ENCODE peak calls at places on chromosome 12, in nine cellular contexts. One of them, this sample, is unnamed.

GRCh38 chr12:125065753-125066570 is 727 bp downstream of the AACS start:
- DNase-seq in upper lobe of left lung: no peak
- DNase-seq in myocyte: no peak
- DNase-seq in NCI-H2081: no peak
- DNase-seq in stimulated activated CD4-positive, alpha-beta T cell treated with anti-CD3 and anti-CD28 coated beads, Interleukin-1b, Interleukin-23, amount 100 ng/mL, for 1 hour: no peak
- DNase-seq in aorta: no peak
- DNase-seq in activated CD4-positive, CD25-positive, alpha-beta regulatory T cell: no peak
- DNase-seq in putamen: no peak
- DNase-seq in body of pancreas: no peak
- DNase-seq in this sample: no peak

GRCh38 chr12:82996168-82996812 is 309.6 kb downstream of the TMTC2 start:
- DNase-seq in upper lobe of left lung: no peak
- DNase-seq in myocyte: no peak
- DNase-seq in NCI-H2081: peak; percentile 56
- DNase-seq in stimulated activated CD4-positive, alpha-beta T cell treated with anti-CD3 and anti-CD28 coated beads, Interleukin-1b, Interleukin-23, amount 100 ng/mL, for 1 hour: no peak
- DNase-seq in aorta: no peak
- DNase-seq in activated CD4-positive, CD25-positive, alpha-beta regulatory T cell: no peak
- DNase-seq in putamen: no peak
- DNase-seq in body of pancreas: peak; percentile 54
- DNase-seq in this sample: no peak

GRCh38 chr12:95318071-95318545 is 100.5 kb downstream of the VEZT start:
- DNase-seq in upper lobe of left lung: no peak
- DNase-seq in myocyte: no peak
- DNase-seq in NCI-H2081: peak; percentile 71
- DNase-seq in stimulated activated CD4-positive, alpha-beta T cell treated with anti-CD3 and anti-CD28 coated beads, Interleukin-1b, Interleukin-23, amount 100 ng/mL, for 1 hour: no peak
- DNase-seq in aorta: no peak
- DNase-seq in activated CD4-positive, CD25-positive, alpha-beta regulatory T cell: no peak
- DNase-seq in putamen: no peak
- DNase-seq in body of pancreas: no peak
- DNase-seq in this sample: no peak

GRCh38 chr12:81381951-81382350 is 304.1 kb downstream of the ACSS3 start:
- DNase-seq in upper lobe of left lung: no peak
- DNase-seq in myocyte: no peak
- DNase-seq in NCI-H2081: peak; percentile 11
- DNase-seq in stimulated activated CD4-positive, alpha-beta T cell treated with anti-CD3 and anti-CD28 coated beads, Interleukin-1b, Interleukin-23, amount 100 ng/mL, for 1 hour: no peak
- DNase-seq in aorta: no peak
- DNase-seq in activated CD4-positive, CD25-positive, alpha-beta regulatory T cell: no peak
- DNase-seq in putamen: no peak
- DNase-seq in body of pancreas: no peak
- DNase-seq in this sample: no peak

GRCh38 chr12:4402996-4403395 is 23.5 kb upstream of the FGF23 start:
- DNase-seq in upper lobe of left lung: no peak
- DNase-seq in myocyte: no peak
- DNase-seq in NCI-H2081: no peak
- DNase-seq in stimulated activated CD4-positive, alpha-beta T cell treated with anti-CD3 and anti-CD28 coated beads, Interleukin-1b, Interleukin-23, amount 100 ng/mL, for 1 hour: no peak
- DNase-seq in aorta: no peak
- DNase-seq in activated CD4-positive, CD25-positive, alpha-beta regulatory T cell: no peak
- DNase-seq in putamen: no peak
- DNase-seq in body of pancreas: no peak
- DNase-seq in this sample: no peak

GRCh38 chr12:62915130-62915529 is 19.8 kb downstream of the PPM1H start:
- DNase-seq in upper lobe of left lung: peak; percentile 24
- DNase-seq in myocyte: no peak
- DNase-seq in NCI-H2081: no peak
- DNase-seq in stimulated activated CD4-positive, alpha-beta T cell treated with anti-CD3 and anti-CD28 coated beads, Interleukin-1b, Interleukin-23, amount 100 ng/mL, for 1 hour: no peak
- DNase-seq in aorta: no peak
- DNase-seq in activated CD4-positive, CD25-positive, alpha-beta regulatory T cell: no peak
- DNase-seq in putamen: no peak
- DNase-seq in body of pancreas: no peak
- DNase-seq in this sample: no peak

GRCh38 chr12:47408171-47408871 is 297.5 kb downstream of the RPAP3 start:
- DNase-seq in upper lobe of left lung: no peak
- DNase-seq in myocyte: no peak
- DNase-seq in NCI-H2081: peak; percentile 42
- DNase-seq in stimulated activated CD4-positive, alpha-beta T cell treated with anti-CD3 and anti-CD28 coated beads, Interleukin-1b, Interleukin-23, amount 100 ng/mL, for 1 hour: no peak
- DNase-seq in aorta: no peak
- DNase-seq in activated CD4-positive, CD25-positive, alpha-beta regulatory T cell: no peak
- DNase-seq in putamen: no peak
- DNase-seq in body of pancreas: no peak
- DNase-seq in this sample: peak; percentile 17

GRCh38 chr12:19474147-19474546 is 34.9 kb downstream of the AEBP2 start:
- DNase-seq in upper lobe of left lung: no peak
- DNase-seq in myocyte: no peak
- DNase-seq in NCI-H2081: no peak
- DNase-seq in stimulated activated CD4-positive, alpha-beta T cell treated with anti-CD3 and anti-CD28 coated beads, Interleukin-1b, Interleukin-23, amount 100 ng/mL, for 1 hour: no peak
- DNase-seq in aorta: no peak
- DNase-seq in activated CD4-positive, CD25-positive, alpha-beta regulatory T cell: no peak
- DNase-seq in putamen: no peak
- DNase-seq in body of pancreas: no peak
- DNase-seq in this sample: no peak

GRCh38 chr12:109558374-109559199 is 14.7 kb downstream of the MMAB start:
- DNase-seq in upper lobe of left lung: peak; percentile 71
- DNase-seq in myocyte: no peak
- DNase-seq in NCI-H2081: no peak
- DNase-seq in stimulated activated CD4-positive, alpha-beta T cell treated with anti-CD3 and anti-CD28 coated beads, Interleukin-1b, Interleukin-23, amount 100 ng/mL, for 1 hour: no peak
- DNase-seq in aorta: peak; percentile 65
- DNase-seq in activated CD4-positive, CD25-positive, alpha-beta regulatory T cell: no peak
- DNase-seq in putamen: no peak
- DNase-seq in body of pancreas: no peak
- DNase-seq in this sample: no peak

GRCh38 chr12:68932123-68932700 is 759 bp downstream of the CPM start:
- DNase-seq in upper lobe of left lung: no peak
- DNase-seq in myocyte: no peak
- DNase-seq in NCI-H2081: peak; percentile 5
- DNase-seq in stimulated activated CD4-positive, alpha-beta T cell treated with anti-CD3 and anti-CD28 coated beads, Interleukin-1b, Interleukin-23, amount 100 ng/mL, for 1 hour: no peak
- DNase-seq in aorta: no peak
- DNase-seq in activated CD4-positive, CD25-positive, alpha-beta regulatory T cell: no peak
- DNase-seq in putamen: peak; percentile 30
- DNase-seq in body of pancreas: peak; percentile 17
- DNase-seq in this sample: no peak

GRCh38 chr12:122928891-122929538 is 33.1 kb upstream of the VPS37B start:
- DNase-seq in upper lobe of left lung: no peak
- DNase-seq in myocyte: no peak
- DNase-seq in NCI-H2081: no peak
- DNase-seq in stimulated activated CD4-positive, alpha-beta T cell treated with anti-CD3 and anti-CD28 coated beads, Interleukin-1b, Interleukin-23, amount 100 ng/mL, for 1 hour: no peak
- DNase-seq in aorta: no peak
- DNase-seq in activated CD4-positive, CD25-positive, alpha-beta regulatory T cell: no peak
- DNase-seq in putamen: no peak
- DNase-seq in body of pancreas: no peak
- DNase-seq in this sample: no peak

GRCh38 chr12:43930032-43930431 is 94.2 kb downstream of the TMEM117 start:
- DNase-seq in upper lobe of left lung: no peak
- DNase-seq in myocyte: no peak
- DNase-seq in NCI-H2081: no peak
- DNase-seq in stimulated activated CD4-positive, alpha-beta T cell treated with anti-CD3 and anti-CD28 coated beads, Interleukin-1b, Interleukin-23, amount 100 ng/mL, for 1 hour: no peak
- DNase-seq in aorta: no peak
- DNase-seq in activated CD4-positive, CD25-positive, alpha-beta regulatory T cell: no peak
- DNase-seq in putamen: no peak
- DNase-seq in body of pancreas: no peak
- DNase-seq in this sample: no peak

GRCh38 chr12:54988402-54989054 is 4.0 kb upstream of the TESPA1 start:
- DNase-seq in upper lobe of left lung: peak; percentile 54
- DNase-seq in myocyte: peak; percentile 71
- DNase-seq in NCI-H2081: peak; percentile 10
- DNase-seq in stimulated activated CD4-positive, alpha-beta T cell treated with anti-CD3 and anti-CD28 coated beads, Interleukin-1b, Interleukin-23, amount 100 ng/mL, for 1 hour: no peak
- DNase-seq in aorta: peak; percentile 81
- DNase-seq in activated CD4-positive, CD25-positive, alpha-beta regulatory T cell: no peak
- DNase-seq in putamen: peak; percentile 92
- DNase-seq in body of pancreas: peak; percentile 68
- DNase-seq in this sample: peak; percentile 46

GRCh38 chr12:68913682-68914081 is 19.3 kb downstream of the CPM start:
- DNase-seq in upper lobe of left lung: no peak
- DNase-seq in myocyte: peak; percentile 41
- DNase-seq in NCI-H2081: no peak
- DNase-seq in stimulated activated CD4-positive, alpha-beta T cell treated with anti-CD3 and anti-CD28 coated beads, Interleukin-1b, Interleukin-23, amount 100 ng/mL, for 1 hour: no peak
- DNase-seq in aorta: no peak
- DNase-seq in activated CD4-positive, CD25-positive, alpha-beta regulatory T cell: no peak
- DNase-seq in putamen: no peak
- DNase-seq in body of pancreas: no peak
- DNase-seq in this sample: no peak

GRCh38 chr12:105948331-105948730 is 190.4 kb downstream of the NUAK1 start:
- DNase-seq in upper lobe of left lung: no peak
- DNase-seq in myocyte: peak; percentile 61
- DNase-seq in NCI-H2081: peak; percentile 41
- DNase-seq in stimulated activated CD4-positive, alpha-beta T cell treated with anti-CD3 and anti-CD28 coated beads, Interleukin-1b, Interleukin-23, amount 100 ng/mL, for 1 hour: no peak
- DNase-seq in aorta: no peak
- DNase-seq in activated CD4-positive, CD25-positive, alpha-beta regulatory T cell: no peak
- DNase-seq in putamen: no peak
- DNase-seq in body of pancreas: no peak
- DNase-seq in this sample: no peak

GRCh38 chr12:105567061-105567460 is 236.6 kb downstream of the C12orf75 start:
- DNase-seq in upper lobe of left lung: no peak
- DNase-seq in myocyte: no peak
- DNase-seq in NCI-H2081: no peak
- DNase-seq in stimulated activated CD4-positive, alpha-beta T cell treated with anti-CD3 and anti-CD28 coated beads, Interleukin-1b, Interleukin-23, amount 100 ng/mL, for 1 hour: no peak
- DNase-seq in aorta: no peak
- DNase-seq in activated CD4-positive, CD25-positive, alpha-beta regulatory T cell: no peak
- DNase-seq in putamen: no peak
- DNase-seq in body of pancreas: no peak
- DNase-seq in this sample: no peak

GRCh38 chr12:6106208-6106607 is 18.3 kb downstream of the VWF start:
- DNase-seq in upper lobe of left lung: no peak
- DNase-seq in myocyte: no peak
- DNase-seq in NCI-H2081: no peak
- DNase-seq in stimulated activated CD4-positive, alpha-beta T cell treated with anti-CD3 and anti-CD28 coated beads, Interleukin-1b, Interleukin-23, amount 100 ng/mL, for 1 hour: no peak
- DNase-seq in aorta: no peak
- DNase-seq in activated CD4-positive, CD25-positive, alpha-beta regulatory T cell: no peak
- DNase-seq in putamen: no peak
- DNase-seq in body of pancreas: no peak
- DNase-seq in this sample: no peak

GRCh38 chr12:109192358-109192757 is 76.0 kb downstream of the ACACB start:
- DNase-seq in upper lobe of left lung: no peak
- DNase-seq in myocyte: peak; percentile 79
- DNase-seq in NCI-H2081: no peak
- DNase-seq in stimulated activated CD4-positive, alpha-beta T cell treated with anti-CD3 and anti-CD28 coated beads, Interleukin-1b, Interleukin-23, amount 100 ng/mL, for 1 hour: no peak
- DNase-seq in aorta: no peak
- DNase-seq in activated CD4-positive, CD25-positive, alpha-beta regulatory T cell: no peak
- DNase-seq in putamen: no peak
- DNase-seq in body of pancreas: no peak
- DNase-seq in this sample: no peak

GRCh38 chr12:132803883-132804282 is 24.8 kb downstream of the GOLGA3 start:
- DNase-seq in upper lobe of left lung: peak; percentile 79
- DNase-seq in myocyte: no peak
- DNase-seq in NCI-H2081: no peak
- DNase-seq in stimulated activated CD4-positive, alpha-beta T cell treated with anti-CD3 and anti-CD28 coated beads, Interleukin-1b, Interleukin-23, amount 100 ng/mL, for 1 hour: no peak
- DNase-seq in aorta: no peak
- DNase-seq in activated CD4-positive, CD25-positive, alpha-beta regulatory T cell: no peak
- DNase-seq in putamen: no peak
- DNase-seq in body of pancreas: no peak
- DNase-seq in this sample: no peak

GRCh38 chr12:121086896-121087295 is 45.8 kb upstream of the P2RX7 start:
- DNase-seq in upper lobe of left lung: no peak
- DNase-seq in myocyte: no peak
- DNase-seq in NCI-H2081: no peak
- DNase-seq in stimulated activated CD4-positive, alpha-beta T cell treated with anti-CD3 and anti-CD28 coated beads, Interleukin-1b, Interleukin-23, amount 100 ng/mL, for 1 hour: no peak
- DNase-seq in aorta: no peak
- DNase-seq in activated CD4-positive, CD25-positive, alpha-beta regulatory T cell: no peak
- DNase-seq in putamen: no peak
- DNase-seq in body of pancreas: no peak
- DNase-seq in this sample: no peak

GRCh38 chr12:49921936-49922335 is 18.2 kb upstream of the FAIM2 start:
- DNase-seq in upper lobe of left lung: no peak
- DNase-seq in myocyte: no peak
- DNase-seq in NCI-H2081: no peak
- DNase-seq in stimulated activated CD4-positive, alpha-beta T cell treated with anti-CD3 and anti-CD28 coated beads, Interleukin-1b, Interleukin-23, amount 100 ng/mL, for 1 hour: no peak
- DNase-seq in aorta: peak; percentile 49
- DNase-seq in activated CD4-positive, CD25-positive, alpha-beta regulatory T cell: no peak
- DNase-seq in putamen: no peak
- DNase-seq in body of pancreas: peak; percentile 11
- DNase-seq in this sample: no peak

GRCh38 chr12:7374423-7375144 is 69.4 kb downstream of the CD163L1 start:
- DNase-seq in upper lobe of left lung: peak; percentile 45
- DNase-seq in myocyte: peak; percentile 78
- DNase-seq in NCI-H2081: no peak
- DNase-seq in stimulated activated CD4-positive, alpha-beta T cell treated with anti-CD3 and anti-CD28 coated beads, Interleukin-1b, Interleukin-23, amount 100 ng/mL, for 1 hour: no peak
- DNase-seq in aorta: peak; percentile 74
- DNase-seq in activated CD4-positive, CD25-positive, alpha-beta regulatory T cell: no peak
- DNase-seq in putamen: no peak
- DNase-seq in body of pancreas: peak; percentile 39
- DNase-seq in this sample: peak; percentile 29

GRCh38 chr12:105555556-105555973 is 225.1 kb downstream of the C12orf75 start:
- DNase-seq in upper lobe of left lung: peak; percentile 20
- DNase-seq in myocyte: no peak
- DNase-seq in NCI-H2081: no peak
- DNase-seq in stimulated activated CD4-positive, alpha-beta T cell treated with anti-CD3 and anti-CD28 coated beads, Interleukin-1b, Interleukin-23, amount 100 ng/mL, for 1 hour: no peak
- DNase-seq in aorta: no peak
- DNase-seq in activated CD4-positive, CD25-positive, alpha-beta regulatory T cell: no peak
- DNase-seq in putamen: no peak
- DNase-seq in body of pancreas: peak; percentile 35
- DNase-seq in this sample: peak; percentile 65

GRCh38 chr12:111393700-111394275 is 11.9 kb upstream of the SH2B3 start:
- DNase-seq in upper lobe of left lung: peak; percentile 57
- DNase-seq in myocyte: no peak
- DNase-seq in NCI-H2081: no peak
- DNase-seq in stimulated activated CD4-positive, alpha-beta T cell treated with anti-CD3 and anti-CD28 coated beads, Interleukin-1b, Interleukin-23, amount 100 ng/mL, for 1 hour: no peak
- DNase-seq in aorta: no peak
- DNase-seq in activated CD4-positive, CD25-positive, alpha-beta regulatory T cell: no peak
- DNase-seq in putamen: no peak
- DNase-seq in body of pancreas: no peak
- DNase-seq in this sample: no peak

GRCh38 chr12:104930388-104931326 is 27.4 kb downstream of the SLC41A2 start:
- DNase-seq in upper lobe of left lung: no peak
- DNase-seq in myocyte: no peak
- DNase-seq in NCI-H2081: no peak
- DNase-seq in stimulated activated CD4-positive, alpha-beta T cell treated with anti-CD3 and anti-CD28 coated beads, Interleukin-1b, Interleukin-23, amount 100 ng/mL, for 1 hour: no peak
- DNase-seq in aorta: no peak
- DNase-seq in activated CD4-positive, CD25-positive, alpha-beta regulatory T cell: no peak
- DNase-seq in putamen: no peak
- DNase-seq in body of pancreas: no peak
- DNase-seq in this sample: no peak

GRCh38 chr12:94458882-94459772 is 540 bp downstream of the CEP83 start:
- DNase-seq in upper lobe of left lung: no peak
- DNase-seq in myocyte: no peak
- DNase-seq in NCI-H2081: peak; percentile 23
- DNase-seq in stimulated activated CD4-positive, alpha-beta T cell treated with anti-CD3 and anti-CD28 coated beads, Interleukin-1b, Interleukin-23, amount 100 ng/mL, for 1 hour: no peak
- DNase-seq in aorta: no peak
- DNase-seq in activated CD4-positive, CD25-positive, alpha-beta regulatory T cell: no peak
- DNase-seq in putamen: no peak
- DNase-seq in body of pancreas: no peak
- DNase-seq in this sample: peak; percentile 21

GRCh38 chr12:112066566-112066965 is 42.0 kb downstream of the NAA25 start:
- DNase-seq in upper lobe of left lung: no peak
- DNase-seq in myocyte: no peak
- DNase-seq in NCI-H2081: no peak
- DNase-seq in stimulated activated CD4-positive, alpha-beta T cell treated with anti-CD3 and anti-CD28 coated beads, Interleukin-1b, Interleukin-23, amount 100 ng/mL, for 1 hour: no peak
- DNase-seq in aorta: no peak
- DNase-seq in activated CD4-positive, CD25-positive, alpha-beta regulatory T cell: no peak
- DNase-seq in putamen: no peak
- DNase-seq in body of pancreas: no peak
- DNase-seq in this sample: no peak

GRCh38 chr12:81146228-81147225 is 68.6 kb downstream of the ACSS3 start:
- DNase-seq in upper lobe of left lung: no peak
- DNase-seq in myocyte: no peak
- DNase-seq in NCI-H2081: no peak
- DNase-seq in stimulated activated CD4-positive, alpha-beta T cell treated with anti-CD3 and anti-CD28 coated beads, Interleukin-1b, Interleukin-23, amount 100 ng/mL, for 1 hour: no peak
- DNase-seq in aorta: no peak
- DNase-seq in activated CD4-positive, CD25-positive, alpha-beta regulatory T cell: no peak
- DNase-seq in putamen: no peak
- DNase-seq in body of pancreas: no peak
- DNase-seq in this sample: no peak

GRCh38 chr12:93381183-93381975 is 3.7 kb downstream of the NUDT4 start:
- DNase-seq in upper lobe of left lung: no peak
- DNase-seq in myocyte: no peak
- DNase-seq in NCI-H2081: peak; percentile 22
- DNase-seq in stimulated activated CD4-positive, alpha-beta T cell treated with anti-CD3 and anti-CD28 coated beads, Interleukin-1b, Interleukin-23, amount 100 ng/mL, for 1 hour: no peak
- DNase-seq in aorta: no peak
- DNase-seq in activated CD4-positive, CD25-positive, alpha-beta regulatory T cell: no peak
- DNase-seq in putamen: no peak
- DNase-seq in body of pancreas: no peak
- DNase-seq in this sample: no peak

GRCh38 chr12:26696048-26696612 is 136.9 kb downstream of the ITPR2 start:
- DNase-seq in upper lobe of left lung: no peak
- DNase-seq in myocyte: no peak
- DNase-seq in NCI-H2081: no peak
- DNase-seq in stimulated activated CD4-positive, alpha-beta T cell treated with anti-CD3 and anti-CD28 coated beads, Interleukin-1b, Interleukin-23, amount 100 ng/mL, for 1 hour: no peak
- DNase-seq in aorta: no peak
- DNase-seq in activated CD4-positive, CD25-positive, alpha-beta regulatory T cell: no peak
- DNase-seq in putamen: no peak
- DNase-seq in body of pancreas: no peak
- DNase-seq in this sample: no peak

This sample was measured in SHP77 treated with DMSO at 0.1 percent for 48 hours.